ENCODE peak calls at places on chromosomes 1 and 21, in four cellular contexts. V is H54, R is IMR-90, M is body of pancreas. T is an unnamed sample.

GRCh38 chr1:246005067-246005466 is 502.0 kb downstream of the SMYD3 start:
- DNase-seq in R (peak), M (no peak), V (peak), T (no peak)

GRCh38 chr1:109248797-109249629 is at the start of gene CELSR2:
- DNase-seq in R (peak), V (peak), M (peak), T (peak)

GRCh38 chr1:158028956-158029355 is 35.5 kb downstream of the KIRREL1 start:
- DNase-seq in M (no peak), R (peak), V (no peak), T (no peak)

GRCh38 chr1:229027622-229028182 is 243.2 kb upstream of the RAB4A start:
- DNase-seq in V (no peak), R (peak), M (no peak), T (no peak)

GRCh38 chr1:53442297-53442696 is 16.9 kb upstream of the DMRTB1 start:
- DNase-seq in R (peak), M (no peak), V (no peak), T (peak)

GRCh38 chr1:56416385-56416972 is 162.9 kb downstream of the PLPP3 start:
- DNase-seq in M (no peak), V (no peak), R (no peak), T (no peak)

GRCh38 chr1:198933506-198933905 is 294.7 kb downstream of the PTPRC start:
- DNase-seq in M (no peak), V (no peak), R (no peak), T (peak)

GRCh38 chr1:237223419-237223818 is 181.4 kb downstream of the RYR2 start:
- DNase-seq in M (no peak), R (no peak), V (no peak), T (no peak)

GRCh38 chr1:233909195-233909594 is 4.7 kb downstream of the SLC35F3 start:
- DNase-seq in M (no peak), R (no peak), V (peak), T (no peak)

GRCh38 chr1:192747942-192748341 is 60.9 kb upstream of the RGS2 start:
- DNase-seq in R (peak), V (no peak), M (no peak), T (peak)

GRCh38 chr1:91637539-91637994 is 136.9 kb downstream of the CDC7 start:
- DNase-seq in R (no peak), M (no peak), V (no peak), T (no peak)

GRCh38 chr21:26130249-26130896 is 40.2 kb downstream of the APP start:
- DNase-seq in V (no peak), M (no peak), R (peak), T (no peak)

GRCh38 chr1:91687452-91687851 is 186.8 kb downstream of the CDC7 start:
- DNase-seq in R (no peak), V (no peak), M (no peak), T (no peak)

GRCh38 chr1:20830378-20830777 is 43.3 kb upstream of the HP1BP3 start:
- DNase-seq in R (no peak), V (no peak), M (no peak), T (no peak)

GRCh38 chr1:3473381-3473844 is 18.9 kb downstream of the ARHGEF16 start:
- DNase-seq in M (no peak), R (peak), V (peak), T (no peak)

GRCh38 chr1:94629259-94630181 is 88.0 kb upstream of the F3 start:
- DNase-seq in V (no peak), M (no peak), R (no peak), T (no peak)

GRCh38 chr1:162536511-162536910 is 25.0 kb upstream of the UAP1 start:
- DNase-seq in R (peak), M (no peak), V (peak), T (no peak)

GRCh38 chr1:175042650-175043049 is 19.4 kb upstream of the MRPS14 start:
- DNase-seq in V (no peak), M (no peak), R (no peak), T (no peak)

GRCh38 chr1:204950353-204951001 is 79.8 kb downstream of the NFASC start:
- DNase-seq in V (no peak), M (no peak), R (no peak), T (no peak)

GRCh38 chr1:166905930-166906329 is 29.9 kb upstream of the TADA1 start:
- DNase-seq in R (peak), M (no peak), V (no peak), T (no peak)

GRCh38 chr1:154849645-154850131 is 20.4 kb downstream of the KCNN3 start:
- DNase-seq in V (no peak), R (no peak), M (no peak), T (no peak)

GRCh38 chr21:45980697-45981096 is 873 bp upstream of the COL6A1 start:
- DNase-seq in V (no peak), M (no peak), R (no peak), T (no peak)

GRCh38 chr21:45981641-45982255 is at the start of gene COL6A1:
- DNase-seq in M (peak), R (peak), V (peak), T (peak)

GRCh38 chr21:45982256-45982757 is 737 bp downstream of the COL6A1 start:
- DNase-seq in V (no peak), R (no peak), M (peak), T (no peak)

GRCh38 chr21:45980271-45980670 is 1.3 kb upstream of the COL6A1 start:
- DNase-seq in R (no peak), V (no peak), M (no peak), T (no peak)

DNA sequence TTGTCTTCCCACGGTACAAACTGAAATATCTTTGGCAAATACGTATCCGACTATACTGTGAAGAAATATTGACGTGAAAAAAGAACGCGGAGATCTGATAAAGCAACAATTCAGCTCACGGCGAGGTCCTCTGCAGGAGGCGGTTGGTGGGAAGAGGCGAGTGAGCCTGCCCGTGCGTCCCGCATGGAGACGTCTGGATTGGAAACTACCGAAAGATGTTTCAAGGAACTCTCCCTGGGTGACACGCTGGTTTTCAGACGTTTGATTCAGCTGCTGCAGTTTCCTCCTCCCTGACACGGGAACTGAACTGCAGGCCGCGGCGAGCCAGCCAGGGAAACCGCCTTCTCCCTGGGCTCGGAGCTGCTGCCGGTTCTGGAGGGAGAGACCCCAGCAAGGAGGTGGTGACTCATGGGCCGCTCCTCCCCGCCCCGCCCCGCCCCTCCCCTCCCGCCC is 390 bp upstream of the COL6A1 start:
- DNase-seq in M (peak), R (peak), V (peak), T (peak)
- TF ChIP-seq POLR2A in M (peak), R (peak), V (peak), T (no peak)

DNA sequence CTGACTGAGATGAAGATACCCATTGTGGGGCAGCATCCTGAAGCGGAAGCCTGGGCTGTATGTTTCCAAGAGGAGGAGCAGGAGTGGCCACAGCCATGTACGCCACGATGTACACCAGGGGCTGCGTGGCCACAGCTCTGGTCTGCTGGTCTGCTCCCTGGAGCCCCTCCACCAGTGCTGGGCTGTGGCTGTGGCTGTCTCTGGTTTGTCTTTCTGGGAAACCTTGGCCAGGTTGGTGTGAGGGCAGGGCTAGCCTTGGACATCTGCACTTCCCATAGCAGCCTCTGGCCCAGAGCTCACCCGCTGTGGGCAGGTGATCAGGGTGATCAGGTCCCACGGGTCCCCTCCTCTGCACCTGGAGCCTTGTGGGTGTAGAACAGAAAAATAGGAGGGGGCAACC is 2.6 kb downstream of the MIB2 start:
- DNase-seq in M (no peak), R (no peak), V (no peak), T (no peak)
- TF ChIP-seq POLR2A in M (no peak), R (no peak), V (no peak), T (no peak)

DNA sequence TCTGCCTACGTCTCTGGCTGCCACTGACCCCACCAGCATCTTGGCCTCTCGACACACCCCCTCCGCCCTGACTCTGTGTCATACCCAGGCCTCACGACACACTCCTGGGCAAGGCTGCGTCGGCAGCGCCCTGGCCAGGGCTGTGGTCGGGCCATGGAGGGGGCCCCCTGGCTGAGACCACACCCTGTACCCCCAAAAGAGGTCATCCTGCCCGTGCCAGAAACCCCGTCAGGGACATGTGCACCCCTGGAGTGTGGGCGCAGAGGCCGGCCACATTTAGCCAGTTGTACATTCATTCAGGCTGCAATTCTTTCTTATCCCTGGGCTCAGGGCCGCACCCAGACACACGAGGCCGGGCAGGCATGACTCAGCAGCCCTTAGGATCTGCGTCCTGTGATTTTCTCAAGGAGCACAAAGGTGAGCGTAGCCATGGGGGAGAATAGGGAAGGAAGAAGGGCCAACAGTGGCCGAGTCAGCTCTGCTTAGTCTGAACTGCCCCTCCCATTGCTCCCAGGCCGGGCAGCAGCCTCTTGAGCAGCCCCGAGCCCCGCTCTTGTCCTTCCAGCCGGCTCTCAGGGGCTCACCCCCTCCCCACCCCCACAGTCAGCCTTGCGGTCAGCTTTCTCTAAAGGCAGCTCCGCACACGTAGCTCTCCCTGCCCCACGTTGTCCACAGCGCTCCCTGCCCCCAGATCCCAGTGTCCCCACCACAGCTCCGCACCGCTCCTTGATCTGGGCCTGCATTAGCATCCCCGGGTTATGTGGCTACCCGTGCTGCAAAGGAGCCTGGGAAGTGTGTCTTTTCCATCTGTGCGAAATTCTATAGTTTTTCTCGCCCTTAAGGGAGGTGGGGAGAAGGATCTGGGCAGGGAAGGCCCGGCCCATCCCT is 7.9 kb downstream of the CSTB start:
- DNase-seq in V (peak), R (peak), M (peak), T (peak)
- TF ChIP-seq POLR2A in V (peak), R (no peak), M (no peak), T (no peak)

GRCh38 chr1:159473335-159473734 is 33.8 kb downstream of the OR10J1 start:
- DNase-seq in R (no peak), M (no peak), V (no peak), T (no peak)
- TF ChIP-seq POLR2A in R (no peak), M (no peak), V (no peak), T (no peak)